ENCODE peak calls at places on chromosomes 13 and 19, in five cellular contexts. One of them, this sample, is unnamed.

GRCh38 chr19:40690050-40690698 is at the start of gene NUMBL:
- DNase-seq in left lung: no peak
- DNase-seq in NK-92 treated with Interleukin-12 subunit alpha and Interleukin-12 subunit beta, amount 100 ng/mL, for 24 hours: no peak
- DNase-seq in DMS 273 treated with DMSO at 0.1 percent for 48 hours: no peak
- DNase-seq in AG10803: no peak
- DNase-seq in this sample: no peak

GRCh38 chr19:11195169-11195568 is 2.2 kb downstream of the KANK2 start:
- DNase-seq in left lung: no peak
- DNase-seq in NK-92 treated with Interleukin-12 subunit alpha and Interleukin-12 subunit beta, amount 100 ng/mL, for 24 hours: no peak
- DNase-seq in DMS 273 treated with DMSO at 0.1 percent for 48 hours: no peak
- DNase-seq in AG10803: no peak
- DNase-seq in this sample: no peak

GRCh38 chr19:16319466-16319865 is 5.2 kb upstream of the KLF2 start:
- DNase-seq in left lung: no peak
- DNase-seq in NK-92 treated with Interleukin-12 subunit alpha and Interleukin-12 subunit beta, amount 100 ng/mL, for 24 hours: no peak
- DNase-seq in DMS 273 treated with DMSO at 0.1 percent for 48 hours: no peak
- DNase-seq in AG10803: peak; percentile 23
- DNase-seq in this sample: no peak

GRCh38 chr19:46975918-46976782 is 43.5 kb upstream of the NPAS1 start:
- DNase-seq in left lung: peak; percentile 89
- DNase-seq in NK-92 treated with Interleukin-12 subunit alpha and Interleukin-12 subunit beta, amount 100 ng/mL, for 24 hours: no peak
- DNase-seq in DMS 273 treated with DMSO at 0.1 percent for 48 hours: no peak
- DNase-seq in AG10803: peak; percentile 100
- DNase-seq in this sample: no peak

GRCh38 chr13:42405665-42406390 is 133.9 kb downstream of the AKAP11 start:
- DNase-seq in left lung: no peak
- DNase-seq in NK-92 treated with Interleukin-12 subunit alpha and Interleukin-12 subunit beta, amount 100 ng/mL, for 24 hours: no peak
- DNase-seq in DMS 273 treated with DMSO at 0.1 percent for 48 hours: no peak
- DNase-seq in AG10803: peak; percentile 6
- DNase-seq in this sample: no peak

GRCh38 chr19:48878219-48879024 is 6.2 kb downstream of the PPP1R15A start:
- DNase-seq in left lung: no peak
- DNase-seq in NK-92 treated with Interleukin-12 subunit alpha and Interleukin-12 subunit beta, amount 100 ng/mL, for 24 hours: no peak
- DNase-seq in DMS 273 treated with DMSO at 0.1 percent for 48 hours: no peak
- DNase-seq in AG10803: peak; percentile 36
- DNase-seq in this sample: no peak

GRCh38 chr13:71856548-71856947 is 10.5 kb downstream of the DACH1 start:
- DNase-seq in left lung: no peak
- DNase-seq in NK-92 treated with Interleukin-12 subunit alpha and Interleukin-12 subunit beta, amount 100 ng/mL, for 24 hours: no peak
- DNase-seq in DMS 273 treated with DMSO at 0.1 percent for 48 hours: no peak
- DNase-seq in AG10803: no peak
- DNase-seq in this sample: no peak

GRCh38 chr13:70173236-70173959 is 65.1 kb upstream of the KLHL1 start:
- DNase-seq in left lung: no peak
- DNase-seq in NK-92 treated with Interleukin-12 subunit alpha and Interleukin-12 subunit beta, amount 100 ng/mL, for 24 hours: no peak
- DNase-seq in DMS 273 treated with DMSO at 0.1 percent for 48 hours: no peak
- DNase-seq in AG10803: no peak
- DNase-seq in this sample: no peak

GRCh38 chr19:51305479-51305878 is 6.0 kb upstream of the IGLON5 start:
- DNase-seq in left lung: no peak
- DNase-seq in NK-92 treated with Interleukin-12 subunit alpha and Interleukin-12 subunit beta, amount 100 ng/mL, for 24 hours: no peak
- DNase-seq in DMS 273 treated with DMSO at 0.1 percent for 48 hours: no peak
- DNase-seq in AG10803: no peak
- DNase-seq in this sample: no peak

GRCh38 chr19:5292843-5293606 is 47.6 kb downstream of the PTPRS start:
- DNase-seq in left lung: peak; percentile 44
- DNase-seq in NK-92 treated with Interleukin-12 subunit alpha and Interleukin-12 subunit beta, amount 100 ng/mL, for 24 hours: no peak
- DNase-seq in DMS 273 treated with DMSO at 0.1 percent for 48 hours: peak; percentile 65
- DNase-seq in AG10803: peak; percentile 75
- DNase-seq in this sample: no peak

GRCh38 chr13:87122551-87122950 is 548.6 kb upstream of the SLITRK5 start:
- DNase-seq in left lung: no peak
- DNase-seq in NK-92 treated with Interleukin-12 subunit alpha and Interleukin-12 subunit beta, amount 100 ng/mL, for 24 hours: no peak
- DNase-seq in DMS 273 treated with DMSO at 0.1 percent for 48 hours: no peak
- DNase-seq in AG10803: peak; percentile 26
- DNase-seq in this sample: no peak

GRCh38 chr13:33052446-33052845 is 36.2 kb downstream of the KL start:
- DNase-seq in left lung: no peak
- DNase-seq in NK-92 treated with Interleukin-12 subunit alpha and Interleukin-12 subunit beta, amount 100 ng/mL, for 24 hours: no peak
- DNase-seq in DMS 273 treated with DMSO at 0.1 percent for 48 hours: no peak
- DNase-seq in AG10803: peak; percentile 79
- DNase-seq in this sample: no peak

GRCh38 chr19:1449467-1450442 is at the start of gene APC2:
- DNase-seq in left lung: no peak
- DNase-seq in NK-92 treated with Interleukin-12 subunit alpha and Interleukin-12 subunit beta, amount 100 ng/mL, for 24 hours: no peak
- DNase-seq in DMS 273 treated with DMSO at 0.1 percent for 48 hours: no peak
- DNase-seq in AG10803: peak; percentile 36
- DNase-seq in this sample: no peak

GRCh38 chr13:20873348-20873747 is 29.2 kb downstream of the XPO4 start:
- DNase-seq in left lung: no peak
- DNase-seq in NK-92 treated with Interleukin-12 subunit alpha and Interleukin-12 subunit beta, amount 100 ng/mL, for 24 hours: no peak
- DNase-seq in DMS 273 treated with DMSO at 0.1 percent for 48 hours: no peak
- DNase-seq in AG10803: peak; percentile 40
- DNase-seq in this sample: no peak

GRCh38 chr19:10679743-10680142 is 21.5 kb upstream of the QTRT1 start:
- DNase-seq in left lung: no peak
- DNase-seq in NK-92 treated with Interleukin-12 subunit alpha and Interleukin-12 subunit beta, amount 100 ng/mL, for 24 hours: no peak
- DNase-seq in DMS 273 treated with DMSO at 0.1 percent for 48 hours: no peak
- DNase-seq in AG10803: no peak
- DNase-seq in this sample: no peak

GRCh38 chr13:83162493-83162892 is 719.8 kb downstream of the SLITRK1 start:
- DNase-seq in left lung: no peak
- DNase-seq in NK-92 treated with Interleukin-12 subunit alpha and Interleukin-12 subunit beta, amount 100 ng/mL, for 24 hours: no peak
- DNase-seq in DMS 273 treated with DMSO at 0.1 percent for 48 hours: no peak
- DNase-seq in AG10803: no peak
- DNase-seq in this sample: no peak

GRCh38 chr19:48795855-48796142 is 15.0 kb downstream of the BCAT2 start:
- DNase-seq in left lung: no peak
- DNase-seq in NK-92 treated with Interleukin-12 subunit alpha and Interleukin-12 subunit beta, amount 100 ng/mL, for 24 hours: no peak
- DNase-seq in DMS 273 treated with DMSO at 0.1 percent for 48 hours: no peak
- DNase-seq in AG10803: no peak
- DNase-seq in this sample: no peak

GRCh38 chr19:42121666-42122069 is 10.6 kb downstream of the POU2F2 start:
- DNase-seq in left lung: peak; percentile 67
- DNase-seq in NK-92 treated with Interleukin-12 subunit alpha and Interleukin-12 subunit beta, amount 100 ng/mL, for 24 hours: peak; percentile 79
- DNase-seq in DMS 273 treated with DMSO at 0.1 percent for 48 hours: no peak
- DNase-seq in AG10803: peak; percentile 84
- DNase-seq in this sample: peak; percentile 97

GRCh38 chr19:11902228-11902627 is 14.6 kb downstream of the ZNF69 start:
- DNase-seq in left lung: no peak
- DNase-seq in NK-92 treated with Interleukin-12 subunit alpha and Interleukin-12 subunit beta, amount 100 ng/mL, for 24 hours: no peak
- DNase-seq in DMS 273 treated with DMSO at 0.1 percent for 48 hours: no peak
- DNase-seq in AG10803: no peak
- DNase-seq in this sample: no peak

GRCh38 chr13:100983111-100983510 is 308.5 kb upstream of the TMTC4 start:
- DNase-seq in left lung: no peak
- DNase-seq in NK-92 treated with Interleukin-12 subunit alpha and Interleukin-12 subunit beta, amount 100 ng/mL, for 24 hours: no peak
- DNase-seq in DMS 273 treated with DMSO at 0.1 percent for 48 hours: no peak
- DNase-seq in AG10803: no peak
- DNase-seq in this sample: no peak

GRCh38 chr19:51547397-51548212 is 16.1 kb upstream of the SIGLEC6 start:
- DNase-seq in left lung: no peak
- DNase-seq in NK-92 treated with Interleukin-12 subunit alpha and Interleukin-12 subunit beta, amount 100 ng/mL, for 24 hours: no peak
- DNase-seq in DMS 273 treated with DMSO at 0.1 percent for 48 hours: no peak
- DNase-seq in AG10803: no peak
- DNase-seq in this sample: no peak

GRCh38 chr19:13984875-13985741 is 21.0 kb downstream of the RFX1 start:
- DNase-seq in left lung: peak; percentile 87
- DNase-seq in NK-92 treated with Interleukin-12 subunit alpha and Interleukin-12 subunit beta, amount 100 ng/mL, for 24 hours: no peak
- DNase-seq in DMS 273 treated with DMSO at 0.1 percent for 48 hours: no peak
- DNase-seq in AG10803: no peak
- DNase-seq in this sample: peak; percentile 69

GRCh38 chr19:19463348-19464117 is 51.8 kb downstream of the TSSK6 start:
- DNase-seq in left lung: no peak
- DNase-seq in NK-92 treated with Interleukin-12 subunit alpha and Interleukin-12 subunit beta, amount 100 ng/mL, for 24 hours: no peak
- DNase-seq in DMS 273 treated with DMSO at 0.1 percent for 48 hours: no peak
- DNase-seq in AG10803: peak; percentile 80
- DNase-seq in this sample: peak; percentile 61

GRCh38 chr19:44748426-44749254 is at the start of gene BCL3:
- DNase-seq in left lung: peak; percentile 85
- DNase-seq in NK-92 treated with Interleukin-12 subunit alpha and Interleukin-12 subunit beta, amount 100 ng/mL, for 24 hours: peak; percentile 82
- DNase-seq in DMS 273 treated with DMSO at 0.1 percent for 48 hours: no peak
- DNase-seq in AG10803: peak; percentile 75
- DNase-seq in this sample: peak; percentile 74

GRCh38 chr13:31556376-31556775 is 182.9 kb upstream of the RXFP2 start:
- DNase-seq in left lung: no peak
- DNase-seq in NK-92 treated with Interleukin-12 subunit alpha and Interleukin-12 subunit beta, amount 100 ng/mL, for 24 hours: no peak
- DNase-seq in DMS 273 treated with DMSO at 0.1 percent for 48 hours: no peak
- DNase-seq in AG10803: peak; percentile 80
- DNase-seq in this sample: no peak

GRCh38 chr19:42174188-42174587 is 41.9 kb upstream of the POU2F2 start:
- DNase-seq in left lung: no peak
- DNase-seq in NK-92 treated with Interleukin-12 subunit alpha and Interleukin-12 subunit beta, amount 100 ng/mL, for 24 hours: no peak
- DNase-seq in DMS 273 treated with DMSO at 0.1 percent for 48 hours: no peak
- DNase-seq in AG10803: no peak
- DNase-seq in this sample: no peak

GRCh38 chr19:22945560-22945959 is 57.4 kb downstream of the ZNF728 start:
- DNase-seq in left lung: no peak
- DNase-seq in NK-92 treated with Interleukin-12 subunit alpha and Interleukin-12 subunit beta, amount 100 ng/mL, for 24 hours: no peak
- DNase-seq in DMS 273 treated with DMSO at 0.1 percent for 48 hours: no peak
- DNase-seq in AG10803: peak; percentile 2
- DNase-seq in this sample: no peak

GRCh38 chr13:109733550-109733949 is 52.8 kb downstream of the IRS2 start:
- DNase-seq in left lung: no peak
- DNase-seq in NK-92 treated with Interleukin-12 subunit alpha and Interleukin-12 subunit beta, amount 100 ng/mL, for 24 hours: no peak
- DNase-seq in DMS 273 treated with DMSO at 0.1 percent for 48 hours: no peak
- DNase-seq in AG10803: no peak
- DNase-seq in this sample: no peak

GRCh38 chr19:8302357-8302691 is 5.8 kb downstream of the CD320 start:
- DNase-seq in left lung: peak; percentile 34
- DNase-seq in NK-92 treated with Interleukin-12 subunit alpha and Interleukin-12 subunit beta, amount 100 ng/mL, for 24 hours: no peak
- DNase-seq in DMS 273 treated with DMSO at 0.1 percent for 48 hours: peak; percentile 23
- DNase-seq in AG10803: no peak
- DNase-seq in this sample: peak; percentile 45

GRCh38 chr13:25847145-25847544 is 204.7 kb downstream of the SHISA2 start:
- DNase-seq in left lung: no peak
- DNase-seq in NK-92 treated with Interleukin-12 subunit alpha and Interleukin-12 subunit beta, amount 100 ng/mL, for 24 hours: no peak
- DNase-seq in DMS 273 treated with DMSO at 0.1 percent for 48 hours: no peak
- DNase-seq in AG10803: no peak
- DNase-seq in this sample: no peak

GRCh38 chr19:23762884-23763711 is 4.4 kb upstream of the ZNF681 start:
- DNase-seq in left lung: peak; percentile 87
- DNase-seq in NK-92 treated with Interleukin-12 subunit alpha and Interleukin-12 subunit beta, amount 100 ng/mL, for 24 hours: no peak
- DNase-seq in DMS 273 treated with DMSO at 0.1 percent for 48 hours: peak; percentile 69
- DNase-seq in AG10803: peak; percentile 23
- DNase-seq in this sample: peak; percentile 55